ENCODE peak calls at places on chromosomes 13 and 19, in ten cellular contexts. One of them, this sample, is unnamed.
A peak's percentile ranks its signal among the peaks of the same experiment; 100 is the strongest.

GRCh38 chr19:54426291-54426918 is 11.1 kb downstream of the TTYH1 start:
- DNase-seq in cardiac fibroblast: no peak
- DNase-seq in psoas muscle: no peak
- DNase-seq in CD4-positive, alpha-beta T cell: no peak
- DNase-seq in stimulated activated CD4-positive, alpha-beta T cell treated with anti-CD3 and anti-CD28 coated beads, Interleukin-1b, Interleukin-23, amount 100 ng/mL, for 1 hour: no peak
- DNase-seq in activated gamma-delta T cell treated with Interleukin-2 at 50 U/mL for 16 hours: no peak
- DNase-seq in left cardiac atrium: no peak
- DNase-seq in NCI-H1092 treated with DMSO at 0.1 percent for 48 hours: no peak
- DNase-seq in activated naive CD4-positive, alpha-beta T cell: no peak
- DNase-seq in K562: peak; percentile 7
- DNase-seq in this sample: no peak

GRCh38 chr19:33399081-33399744 is 25.7 kb downstream of the CEBPG start:
- DNase-seq in CD4-positive, alpha-beta T cell: no peak
- DNase-seq in psoas muscle: no peak
- DNase-seq in left cardiac atrium: peak; percentile 17
- DNase-seq in stimulated activated CD4-positive, alpha-beta T cell treated with anti-CD3 and anti-CD28 coated beads, Interleukin-1b, Interleukin-23, amount 100 ng/mL, for 1 hour: no peak
- DNase-seq in K562: no peak
- DNase-seq in activated gamma-delta T cell treated with Interleukin-2 at 50 U/mL for 16 hours: no peak
- DNase-seq in activated naive CD4-positive, alpha-beta T cell: no peak
- DNase-seq in NCI-H1092 treated with DMSO at 0.1 percent for 48 hours: no peak
- DNase-seq in cardiac fibroblast: no peak
- DNase-seq in this sample: peak; percentile 25

GRCh38 chr13:114076329-114076761 is 56.1 kb downstream of the RASA3 start:
- DNase-seq in activated gamma-delta T cell treated with Interleukin-2 at 50 U/mL for 16 hours: no peak
- DNase-seq in cardiac fibroblast: no peak
- DNase-seq in stimulated activated CD4-positive, alpha-beta T cell treated with anti-CD3 and anti-CD28 coated beads, Interleukin-1b, Interleukin-23, amount 100 ng/mL, for 1 hour: no peak
- DNase-seq in psoas muscle: no peak
- DNase-seq in left cardiac atrium: peak; percentile 17
- DNase-seq in CD4-positive, alpha-beta T cell: no peak
- DNase-seq in NCI-H1092 treated with DMSO at 0.1 percent for 48 hours: no peak
- DNase-seq in activated naive CD4-positive, alpha-beta T cell: no peak
- DNase-seq in K562: no peak
- DNase-seq in this sample: peak; percentile 41

GRCh38 chr19:27772059-27772458 is 1440.9 kb downstream of the UQCRFS1 start:
- DNase-seq in activated naive CD4-positive, alpha-beta T cell: no peak
- DNase-seq in K562: no peak
- DNase-seq in NCI-H1092 treated with DMSO at 0.1 percent for 48 hours: no peak
- DNase-seq in left cardiac atrium: no peak
- DNase-seq in activated gamma-delta T cell treated with Interleukin-2 at 50 U/mL for 16 hours: no peak
- DNase-seq in stimulated activated CD4-positive, alpha-beta T cell treated with anti-CD3 and anti-CD28 coated beads, Interleukin-1b, Interleukin-23, amount 100 ng/mL, for 1 hour: no peak
- DNase-seq in cardiac fibroblast: no peak
- DNase-seq in CD4-positive, alpha-beta T cell: no peak
- DNase-seq in psoas muscle: no peak
- DNase-seq in this sample: no peak

GRCh38 chr19:41441321-41441945 is 1.5 kb upstream of the ERICH4 start:
- DNase-seq in activated gamma-delta T cell treated with Interleukin-2 at 50 U/mL for 16 hours: no peak
- DNase-seq in cardiac fibroblast: no peak
- DNase-seq in CD4-positive, alpha-beta T cell: no peak
- DNase-seq in K562: no peak
- DNase-seq in NCI-H1092 treated with DMSO at 0.1 percent for 48 hours: no peak
- DNase-seq in activated naive CD4-positive, alpha-beta T cell: no peak
- DNase-seq in stimulated activated CD4-positive, alpha-beta T cell treated with anti-CD3 and anti-CD28 coated beads, Interleukin-1b, Interleukin-23, amount 100 ng/mL, for 1 hour: no peak
- DNase-seq in psoas muscle: no peak
- DNase-seq in left cardiac atrium: no peak
- DNase-seq in this sample: no peak

GRCh38 chr19:14686411-14686810 is 3.4 kb upstream of the ZNF333 start:
- DNase-seq in activated naive CD4-positive, alpha-beta T cell: no peak
- DNase-seq in activated gamma-delta T cell treated with Interleukin-2 at 50 U/mL for 16 hours: no peak
- DNase-seq in cardiac fibroblast: peak; percentile 50
- DNase-seq in psoas muscle: no peak
- DNase-seq in K562: no peak
- DNase-seq in left cardiac atrium: no peak
- DNase-seq in NCI-H1092 treated with DMSO at 0.1 percent for 48 hours: peak; percentile 33
- DNase-seq in stimulated activated CD4-positive, alpha-beta T cell treated with anti-CD3 and anti-CD28 coated beads, Interleukin-1b, Interleukin-23, amount 100 ng/mL, for 1 hour: no peak
- DNase-seq in CD4-positive, alpha-beta T cell: peak; percentile 13
- DNase-seq in this sample: no peak

GRCh38 chr13:74136089-74136658 is 2.0 kb upstream of the KLF12 start:
- DNase-seq in K562: no peak
- DNase-seq in left cardiac atrium: peak; percentile 42
- DNase-seq in stimulated activated CD4-positive, alpha-beta T cell treated with anti-CD3 and anti-CD28 coated beads, Interleukin-1b, Interleukin-23, amount 100 ng/mL, for 1 hour: no peak
- DNase-seq in NCI-H1092 treated with DMSO at 0.1 percent for 48 hours: peak; percentile 86
- DNase-seq in activated naive CD4-positive, alpha-beta T cell: no peak
- DNase-seq in activated gamma-delta T cell treated with Interleukin-2 at 50 U/mL for 16 hours: peak; percentile 21
- DNase-seq in CD4-positive, alpha-beta T cell: peak; percentile 10
- DNase-seq in psoas muscle: peak; percentile 21
- DNase-seq in cardiac fibroblast: peak; percentile 73
- DNase-seq in this sample: peak; percentile 26

GRCh38 chr19:45160870-45161714 is at the start of gene NKPD1:
- DNase-seq in stimulated activated CD4-positive, alpha-beta T cell treated with anti-CD3 and anti-CD28 coated beads, Interleukin-1b, Interleukin-23, amount 100 ng/mL, for 1 hour: no peak
- DNase-seq in CD4-positive, alpha-beta T cell: no peak
- DNase-seq in K562: no peak
- DNase-seq in NCI-H1092 treated with DMSO at 0.1 percent for 48 hours: no peak
- DNase-seq in left cardiac atrium: no peak
- DNase-seq in cardiac fibroblast: no peak
- DNase-seq in activated naive CD4-positive, alpha-beta T cell: no peak
- DNase-seq in activated gamma-delta T cell treated with Interleukin-2 at 50 U/mL for 16 hours: no peak
- DNase-seq in psoas muscle: no peak
- DNase-seq in this sample: peak; percentile 74

GRCh38 chr13:48908381-48909087 is 67.2 kb upstream of the FNDC3A start:
- DNase-seq in psoas muscle: no peak
- DNase-seq in CD4-positive, alpha-beta T cell: no peak
- DNase-seq in activated naive CD4-positive, alpha-beta T cell: no peak
- DNase-seq in left cardiac atrium: no peak
- DNase-seq in K562: no peak
- DNase-seq in cardiac fibroblast: peak; percentile 51
- DNase-seq in activated gamma-delta T cell treated with Interleukin-2 at 50 U/mL for 16 hours: no peak
- DNase-seq in NCI-H1092 treated with DMSO at 0.1 percent for 48 hours: no peak
- DNase-seq in stimulated activated CD4-positive, alpha-beta T cell treated with anti-CD3 and anti-CD28 coated beads, Interleukin-1b, Interleukin-23, amount 100 ng/mL, for 1 hour: no peak
- DNase-seq in this sample: no peak

GRCh38 chr19:13872339-13872694 is 4.6 kb upstream of the NANOS3 start:
- DNase-seq in activated naive CD4-positive, alpha-beta T cell: no peak
- DNase-seq in psoas muscle: no peak
- DNase-seq in stimulated activated CD4-positive, alpha-beta T cell treated with anti-CD3 and anti-CD28 coated beads, Interleukin-1b, Interleukin-23, amount 100 ng/mL, for 1 hour: no peak
- DNase-seq in cardiac fibroblast: no peak
- DNase-seq in NCI-H1092 treated with DMSO at 0.1 percent for 48 hours: no peak
- DNase-seq in left cardiac atrium: no peak
- DNase-seq in activated gamma-delta T cell treated with Interleukin-2 at 50 U/mL for 16 hours: no peak
- DNase-seq in CD4-positive, alpha-beta T cell: no peak
- DNase-seq in K562: no peak
- DNase-seq in this sample: no peak

GRCh38 chr13:99926014-99926731 is 45.4 kb downstream of the ZIC5 start:
- DNase-seq in activated gamma-delta T cell treated with Interleukin-2 at 50 U/mL for 16 hours: no peak
- DNase-seq in stimulated activated CD4-positive, alpha-beta T cell treated with anti-CD3 and anti-CD28 coated beads, Interleukin-1b, Interleukin-23, amount 100 ng/mL, for 1 hour: no peak
- DNase-seq in psoas muscle: no peak
- DNase-seq in K562: no peak
- DNase-seq in activated naive CD4-positive, alpha-beta T cell: no peak
- DNase-seq in CD4-positive, alpha-beta T cell: no peak
- DNase-seq in NCI-H1092 treated with DMSO at 0.1 percent for 48 hours: peak; percentile 93
- DNase-seq in left cardiac atrium: no peak
- DNase-seq in cardiac fibroblast: no peak
- DNase-seq in this sample: peak; percentile 70

GRCh38 chr19:14567079-14567478 is 4.8 kb downstream of the NDUFB7 start:
- DNase-seq in left cardiac atrium: no peak
- DNase-seq in CD4-positive, alpha-beta T cell: no peak
- DNase-seq in K562: no peak
- DNase-seq in cardiac fibroblast: no peak
- DNase-seq in activated naive CD4-positive, alpha-beta T cell: no peak
- DNase-seq in activated gamma-delta T cell treated with Interleukin-2 at 50 U/mL for 16 hours: no peak
- DNase-seq in NCI-H1092 treated with DMSO at 0.1 percent for 48 hours: no peak
- DNase-seq in stimulated activated CD4-positive, alpha-beta T cell treated with anti-CD3 and anti-CD28 coated beads, Interleukin-1b, Interleukin-23, amount 100 ng/mL, for 1 hour: no peak
- DNase-seq in psoas muscle: no peak
- DNase-seq in this sample: no peak

GRCh38 chr19:19549804-19550453 is 11.9 kb downstream of the CILP2 start:
- DNase-seq in activated naive CD4-positive, alpha-beta T cell: no peak
- DNase-seq in psoas muscle: no peak
- DNase-seq in stimulated activated CD4-positive, alpha-beta T cell treated with anti-CD3 and anti-CD28 coated beads, Interleukin-1b, Interleukin-23, amount 100 ng/mL, for 1 hour: no peak
- DNase-seq in CD4-positive, alpha-beta T cell: no peak
- DNase-seq in cardiac fibroblast: no peak
- DNase-seq in NCI-H1092 treated with DMSO at 0.1 percent for 48 hours: no peak
- DNase-seq in K562: no peak
- DNase-seq in left cardiac atrium: no peak
- DNase-seq in activated gamma-delta T cell treated with Interleukin-2 at 50 U/mL for 16 hours: no peak
- DNase-seq in this sample: no peak

GRCh38 chr19:11166281-11167142 is 10.9 kb upstream of the SPC24 start:
- DNase-seq in K562: no peak
- DNase-seq in activated gamma-delta T cell treated with Interleukin-2 at 50 U/mL for 16 hours: no peak
- DNase-seq in left cardiac atrium: peak; percentile 65
- DNase-seq in activated naive CD4-positive, alpha-beta T cell: no peak
- DNase-seq in psoas muscle: peak; percentile 40
- DNase-seq in CD4-positive, alpha-beta T cell: no peak
- DNase-seq in stimulated activated CD4-positive, alpha-beta T cell treated with anti-CD3 and anti-CD28 coated beads, Interleukin-1b, Interleukin-23, amount 100 ng/mL, for 1 hour: no peak
- DNase-seq in cardiac fibroblast: peak; percentile 28
- DNase-seq in NCI-H1092 treated with DMSO at 0.1 percent for 48 hours: no peak
- DNase-seq in this sample: no peak

GRCh38 chr13:28545583-28546333 is 50.8 kb upstream of the FLT1 start:
- DNase-seq in K562: no peak
- DNase-seq in CD4-positive, alpha-beta T cell: no peak
- DNase-seq in left cardiac atrium: no peak
- DNase-seq in activated gamma-delta T cell treated with Interleukin-2 at 50 U/mL for 16 hours: no peak
- DNase-seq in NCI-H1092 treated with DMSO at 0.1 percent for 48 hours: no peak
- DNase-seq in stimulated activated CD4-positive, alpha-beta T cell treated with anti-CD3 and anti-CD28 coated beads, Interleukin-1b, Interleukin-23, amount 100 ng/mL, for 1 hour: no peak
- DNase-seq in psoas muscle: no peak
- DNase-seq in cardiac fibroblast: no peak
- DNase-seq in activated naive CD4-positive, alpha-beta T cell: no peak
- DNase-seq in this sample: no peak

GRCh38 chr19:48639483-48640375 is 2.5 kb upstream of the DBP start:
- DNase-seq in psoas muscle: no peak
- DNase-seq in stimulated activated CD4-positive, alpha-beta T cell treated with anti-CD3 and anti-CD28 coated beads, Interleukin-1b, Interleukin-23, amount 100 ng/mL, for 1 hour: no peak
- DNase-seq in CD4-positive, alpha-beta T cell: no peak
- DNase-seq in NCI-H1092 treated with DMSO at 0.1 percent for 48 hours: no peak
- DNase-seq in left cardiac atrium: no peak
- DNase-seq in K562: peak; percentile 54
- DNase-seq in activated gamma-delta T cell treated with Interleukin-2 at 50 U/mL for 16 hours: no peak
- DNase-seq in cardiac fibroblast: no peak
- DNase-seq in activated naive CD4-positive, alpha-beta T cell: no peak
- DNase-seq in this sample: peak; percentile 54

GRCh38 chr19:34337747-34338146 is 27.2 kb upstream of the GPI start:
- DNase-seq in stimulated activated CD4-positive, alpha-beta T cell treated with anti-CD3 and anti-CD28 coated beads, Interleukin-1b, Interleukin-23, amount 100 ng/mL, for 1 hour: no peak
- DNase-seq in NCI-H1092 treated with DMSO at 0.1 percent for 48 hours: no peak
- DNase-seq in cardiac fibroblast: no peak
- DNase-seq in left cardiac atrium: no peak
- DNase-seq in K562: no peak
- DNase-seq in CD4-positive, alpha-beta T cell: no peak
- DNase-seq in activated naive CD4-positive, alpha-beta T cell: no peak
- DNase-seq in psoas muscle: no peak
- DNase-seq in activated gamma-delta T cell treated with Interleukin-2 at 50 U/mL for 16 hours: no peak
- DNase-seq in this sample: no peak

GRCh38 chr13:26053418-26053980 is 1.7 kb upstream of the SHISA2 start:
- DNase-seq in K562: no peak
- DNase-seq in left cardiac atrium: no peak
- DNase-seq in stimulated activated CD4-positive, alpha-beta T cell treated with anti-CD3 and anti-CD28 coated beads, Interleukin-1b, Interleukin-23, amount 100 ng/mL, for 1 hour: no peak
- DNase-seq in CD4-positive, alpha-beta T cell: no peak
- DNase-seq in psoas muscle: no peak
- DNase-seq in activated naive CD4-positive, alpha-beta T cell: no peak
- DNase-seq in activated gamma-delta T cell treated with Interleukin-2 at 50 U/mL for 16 hours: no peak
- DNase-seq in NCI-H1092 treated with DMSO at 0.1 percent for 48 hours: no peak
- DNase-seq in cardiac fibroblast: no peak
- DNase-seq in this sample: no peak

This sample was measured in Peyer's patch.